ENCODE peak calls at places on chromosomes 7 and 10, in ten cellular contexts. V, X, S, D, K, W, O, U, Z and G are unnamed samples.

GRCh38 chr7:151351027-151351426 is 9.4 kb downstream of the NUB1 start:
- DNase-seq in X (no peak), Z (no peak), D (peak; percentile 35), W (no peak), U (no peak), S (no peak), O (no peak), K (no peak), V (no peak), G (no peak)

GRCh38 chr7:2357165-2357564 is 2.5 kb downstream of the EIF3B start:
- DNase-seq in O (no peak), U (no peak), K (no peak), W (no peak), D (no peak), X (no peak), V (peak; percentile 34), S (no peak), Z (no peak), G (no peak)

GRCh38 chr10:29648983-29649268 is 14.2 kb upstream of the SVIL start:
- DNase-seq in W (no peak), V (no peak), X (no peak), K (no peak), D (no peak), S (no peak), O (no peak), U (no peak), Z (no peak), G (no peak)

GRCh38 chr10:100327007-100327700 is 2.9 kb downstream of the PKD2L1 start:
- DNase-seq in V (no peak), X (no peak), O (no peak), S (no peak), U (no peak), D (no peak), W (no peak), K (peak; percentile 22), Z (no peak), G (no peak)

GRCh38 chr7:79272066-79272669 is 181.3 kb downstream of the MAGI2 start:
- DNase-seq in U (no peak), D (peak; percentile 53), K (peak; percentile 26), W (no peak), S (no peak), X (no peak), V (no peak), O (no peak), Z (no peak), G (no peak)

GRCh38 chr7:47356261-47356660 is 225.7 kb downstream of the TNS3 start:
- DNase-seq in V (no peak), U (no peak), X (no peak), S (no peak), Z (no peak), W (no peak), D (no peak), O (no peak), K (no peak), G (no peak)

GRCh38 chr10:51204691-51205090 is 130.4 kb downstream of the PRKG1 start:
- DNase-seq in Z (no peak), V (no peak), W (no peak), X (no peak), O (no peak), S (no peak), D (no peak), U (no peak), K (no peak), G (no peak)

GRCh38 chr7:26614503-26614902 is 249.9 kb downstream of the SKAP2 start:
- DNase-seq in U (no peak), D (no peak), X (no peak), O (no peak), W (no peak), Z (no peak), V (no peak), S (no peak), K (no peak), G (no peak)

GRCh38 chr7:80779456-80779855 is 139.4 kb downstream of the SEMA3C start:
- DNase-seq in Z (no peak), O (no peak), W (no peak), D (no peak), U (no peak), S (no peak), K (no peak), X (no peak), V (no peak), G (no peak)
- H3K27ac ChIP-seq in Z (no peak overlapping the region), O (no peak overlapping the region), W (peak overlapping the region; percentile 90), D (no peak overlapping the region), U (peak overlapping the region; percentile 63), S (no peak overlapping the region), K (no peak overlapping the region), X (no peak overlapping the region), V (no peak overlapping the region), G (no peak overlapping the region)

GRCh38 chr10:35257057-35257983 is 79.0 kb upstream of the CCNY start:
- DNase-seq in X (no peak), D (no peak), V (no peak), W (no peak), O (no peak), S (no peak), K (no peak), Z (no peak), U (no peak), G (no peak)

GRCh38 chr10:35262436-35262835 is 73.9 kb upstream of the CCNY start:
- DNase-seq in W (no peak), X (no peak), K (no peak), U (no peak), Z (no peak), O (no peak), D (no peak), V (no peak), S (no peak), G (no peak)

GRCh38 chr10:35265435-35265834 is 70.9 kb upstream of the CCNY start:
- DNase-seq in S (no peak), W (no peak), K (no peak), V (no peak), X (no peak), O (no peak), U (no peak), D (no peak), Z (no peak), G (no peak)

GRCh38 chr10:35259769-35260397 is 76.4 kb upstream of the CCNY start:
- DNase-seq in V (no peak), X (no peak), O (no peak), U (no peak), D (no peak), Z (peak; percentile 70), S (no peak), K (peak; percentile 98), W (no peak), G (no peak)
- H3K27ac ChIP-seq in V (no peak overlapping the region), X (no peak overlapping the region), O (no peak overlapping the region), U (no peak overlapping the region), D (no peak overlapping the region), Z (peak overlapping the region; percentile 44), S (no peak overlapping the region), K (peak overlapping the region; percentile 93), W (no peak overlapping the region), G (no peak overlapping the region)

DNA sequence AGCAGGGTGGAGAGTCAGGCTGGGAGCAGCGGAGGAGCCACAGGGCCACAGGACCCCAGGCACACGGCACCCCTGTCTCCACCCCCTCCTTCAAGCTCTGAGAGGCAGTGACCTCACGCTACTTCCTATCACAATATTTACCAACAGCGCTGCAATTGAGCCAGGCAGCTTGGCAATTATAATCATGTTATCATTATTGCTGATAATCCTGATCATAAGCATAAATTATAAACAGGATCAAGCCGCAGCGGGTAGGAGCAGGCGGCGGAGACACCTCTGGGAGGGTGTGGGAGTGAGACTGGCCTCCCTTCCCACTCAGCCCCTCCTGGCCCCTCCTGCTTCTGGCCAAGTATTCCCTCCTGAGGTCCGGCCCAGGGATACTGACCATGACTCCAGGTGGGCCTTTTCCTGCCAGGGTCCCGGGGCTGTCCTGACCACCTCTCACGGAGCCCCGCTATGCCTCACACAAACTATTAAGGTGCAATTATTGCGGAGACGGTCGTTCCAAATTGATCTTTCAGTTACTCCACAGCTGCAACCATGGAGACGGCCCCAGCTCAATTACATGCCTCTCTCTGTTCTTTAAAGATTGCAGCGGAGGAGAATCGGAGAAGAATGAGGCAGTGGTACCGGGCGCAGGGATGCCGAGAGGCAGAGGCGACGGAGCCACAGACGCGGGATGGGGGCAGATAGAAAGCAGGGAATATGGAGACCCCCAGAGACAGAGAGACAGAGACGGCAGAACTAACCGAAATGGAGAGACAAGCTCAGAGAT is 9.9 kb upstream of the GTF2IRD1 start:
- DNase-seq in K (no peak), X (no peak), S (no peak), D (no peak), V (no peak), O (no peak), W (no peak), Z (no peak), U (no peak), G (no peak)
- H3K27ac ChIP-seq in K (no peak overlapping the region), X (no peak overlapping the region), S (no peak overlapping the region), D (no peak overlapping the region), V (no peak overlapping the region), O (no peak overlapping the region), W (no peak overlapping the region), Z (no peak overlapping the region), U (no peak overlapping the region), G (no peak overlapping the region)

GRCh38 chr10:77392851-77393250 is 244.8 kb downstream of the KCNMA1 start:
- DNase-seq in K (peak; percentile 96), Z (peak; percentile 94), X (no peak), O (no peak), V (no peak), S (no peak), U (no peak), W (no peak), D (no peak), G (no peak)

GRCh38 chr10:77391605-77392235 is 245.9 kb downstream of the KCNMA1 start:
- DNase-seq in U (peak; percentile 60), K (peak; percentile 62), X (no peak), V (peak; percentile 84), S (peak; percentile 73), Z (no peak), O (peak; percentile 81), W (peak; percentile 92), D (peak; percentile 86), G (peak; percentile 86)

GRCh38 chr10:77393411-77393810 is 244.2 kb downstream of the KCNMA1 start:
- DNase-seq in S (no peak), X (no peak), W (no peak), V (no peak), O (no peak), K (no peak), U (no peak), Z (no peak), D (no peak), G (no peak)

GRCh38 chr10:77392236-77392721 is 245.3 kb downstream of the KCNMA1 start:
- DNase-seq in D (no peak), V (no peak), X (no peak), W (no peak), K (peak; percentile 39), S (no peak), Z (no peak), O (no peak), U (no peak), G (no peak)

DNA sequence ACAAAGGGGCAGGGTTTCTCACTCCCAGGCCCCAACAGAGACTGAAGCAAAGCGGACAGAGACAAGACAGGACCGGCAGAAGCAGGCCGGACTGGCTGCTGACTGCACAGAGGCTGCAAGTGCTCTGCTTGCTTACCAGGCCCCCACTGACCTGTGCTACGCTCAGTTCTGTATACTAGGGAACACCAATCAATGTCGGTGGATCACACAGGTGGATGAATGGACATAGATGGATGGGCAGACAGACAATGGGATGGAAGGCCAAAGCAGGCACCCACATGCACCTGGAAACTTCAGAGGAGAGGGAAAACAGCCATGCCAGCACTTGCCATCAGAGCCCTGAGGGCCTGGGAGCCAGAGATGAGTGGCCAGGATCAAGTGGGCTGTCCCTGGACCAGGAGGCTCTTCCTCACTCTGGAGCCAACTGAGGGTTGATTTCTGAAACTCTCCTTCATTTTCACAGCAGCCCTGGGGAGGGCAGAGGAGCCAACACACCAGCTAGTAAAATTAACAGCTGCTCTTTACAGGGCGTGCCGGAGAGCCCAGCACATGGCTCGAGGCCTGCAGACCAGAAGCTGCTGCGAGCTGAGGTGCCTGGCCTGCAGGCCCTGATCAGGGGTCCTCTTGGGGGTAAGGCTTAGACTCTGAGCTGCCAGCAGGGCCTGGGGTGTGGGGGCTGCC is 243.6 kb downstream of the KCNMA1 start:
- DNase-seq in W (no peak), D (no peak), U (no peak), O (no peak), Z (no peak), V (no peak), X (no peak), S (no peak), K (no peak), G (no peak)
- H3K27ac ChIP-seq in W (peak overlapping the region; percentile 87), D (no peak overlapping the region), U (no peak overlapping the region), O (no peak overlapping the region), Z (peak overlapping the region; percentile 95), V (no peak overlapping the region), X (no peak overlapping the region), S (no peak overlapping the region), K (no peak overlapping the region), G (no peak overlapping the region)